ENCODE peak calls at places on chromosomes 6 and 20, in seven cellular contexts. One of them, this sample, is unnamed.

GRCh38 chr6:69791065-69791471 is 5.7 kb downstream of the LMBRD1 start:
- DNase-seq in breast epithelium: no peak
- DNase-seq in activated CD4-positive, alpha-beta T cell treated with anti-CD3 and anti-CD28 coated beads, Interleukin-2, amount 10 ng/mL, durations not matched to agents 7 days and 5 days: no peak
- DNase-seq in stomach: no peak
- DNase-seq in CD8-positive, alpha-beta T cell: no peak
- DNase-seq in NCI-H146: peak
- DNase-seq in lower lobe of right lung: no peak
- DNase-seq in this sample: no peak

GRCh38 chr20:59030911-59031310 is 1.2 kb downstream of the ATP5F1E start:
- DNase-seq in breast epithelium: no peak
- DNase-seq in activated CD4-positive, alpha-beta T cell treated with anti-CD3 and anti-CD28 coated beads, Interleukin-2, amount 10 ng/mL, durations not matched to agents 7 days and 5 days: no peak
- DNase-seq in stomach: no peak
- DNase-seq in CD8-positive, alpha-beta T cell: no peak
- DNase-seq in NCI-H146: no peak
- DNase-seq in lower lobe of right lung: no peak
- DNase-seq in this sample: no peak

GRCh38 chr6:75504902-75505233 is 11.3 kb upstream of the FILIP1 start:
- DNase-seq in breast epithelium: no peak
- DNase-seq in activated CD4-positive, alpha-beta T cell treated with anti-CD3 and anti-CD28 coated beads, Interleukin-2, amount 10 ng/mL, durations not matched to agents 7 days and 5 days: no peak
- DNase-seq in stomach: no peak
- DNase-seq in CD8-positive, alpha-beta T cell: no peak
- DNase-seq in NCI-H146: no peak
- DNase-seq in lower lobe of right lung: no peak
- DNase-seq in this sample: no peak

GRCh38 chr6:40410792-40411191 is 176.4 kb downstream of the LRFN2 start:
- DNase-seq in breast epithelium: no peak
- DNase-seq in activated CD4-positive, alpha-beta T cell treated with anti-CD3 and anti-CD28 coated beads, Interleukin-2, amount 10 ng/mL, durations not matched to agents 7 days and 5 days: no peak
- DNase-seq in stomach: no peak
- DNase-seq in CD8-positive, alpha-beta T cell: no peak
- DNase-seq in NCI-H146: no peak
- DNase-seq in lower lobe of right lung: no peak
- DNase-seq in this sample: no peak

GRCh38 chr20:57053067-57053466 is 213.4 kb downstream of the BMP7 start:
- DNase-seq in breast epithelium: no peak
- DNase-seq in activated CD4-positive, alpha-beta T cell treated with anti-CD3 and anti-CD28 coated beads, Interleukin-2, amount 10 ng/mL, durations not matched to agents 7 days and 5 days: no peak
- DNase-seq in stomach: no peak
- DNase-seq in CD8-positive, alpha-beta T cell: no peak
- DNase-seq in NCI-H146: no peak
- DNase-seq in lower lobe of right lung: no peak
- DNase-seq in this sample: no peak

GRCh38 chr20:34891166-34892062 is 15.0 kb downstream of the ACSS2 start:
- DNase-seq in breast epithelium: no peak
- DNase-seq in activated CD4-positive, alpha-beta T cell treated with anti-CD3 and anti-CD28 coated beads, Interleukin-2, amount 10 ng/mL, durations not matched to agents 7 days and 5 days: peak
- DNase-seq in stomach: no peak
- DNase-seq in CD8-positive, alpha-beta T cell: no peak
- DNase-seq in NCI-H146: no peak
- DNase-seq in lower lobe of right lung: no peak
- DNase-seq in this sample: no peak

GRCh38 chr20:62419759-62420158 is 7.6 kb downstream of the RBBP8NL start:
- DNase-seq in breast epithelium: no peak
- DNase-seq in activated CD4-positive, alpha-beta T cell treated with anti-CD3 and anti-CD28 coated beads, Interleukin-2, amount 10 ng/mL, durations not matched to agents 7 days and 5 days: no peak
- DNase-seq in stomach: no peak
- DNase-seq in CD8-positive, alpha-beta T cell: no peak
- DNase-seq in NCI-H146: no peak
- DNase-seq in lower lobe of right lung: no peak
- DNase-seq in this sample: no peak

GRCh38 chr6:2733324-2733723 is 17.4 kb downstream of the MYLK4 start:
- DNase-seq in breast epithelium: no peak
- DNase-seq in activated CD4-positive, alpha-beta T cell treated with anti-CD3 and anti-CD28 coated beads, Interleukin-2, amount 10 ng/mL, durations not matched to agents 7 days and 5 days: peak
- DNase-seq in stomach: peak
- DNase-seq in CD8-positive, alpha-beta T cell: peak
- DNase-seq in NCI-H146: no peak
- DNase-seq in lower lobe of right lung: peak
- DNase-seq in this sample: no peak

GRCh38 chr20:58271596-58272460 is 37.7 kb upstream of the RAB22A start:
- DNase-seq in breast epithelium: no peak
- DNase-seq in activated CD4-positive, alpha-beta T cell treated with anti-CD3 and anti-CD28 coated beads, Interleukin-2, amount 10 ng/mL, durations not matched to agents 7 days and 5 days: no peak
- DNase-seq in stomach: no peak
- DNase-seq in CD8-positive, alpha-beta T cell: no peak
- DNase-seq in NCI-H146: no peak
- DNase-seq in lower lobe of right lung: no peak
- DNase-seq in this sample: no peak

GRCh38 chr6:49202923-49203322 is 260.1 kb downstream of the MMUT start:
- DNase-seq in breast epithelium: no peak
- DNase-seq in activated CD4-positive, alpha-beta T cell treated with anti-CD3 and anti-CD28 coated beads, Interleukin-2, amount 10 ng/mL, durations not matched to agents 7 days and 5 days: no peak
- DNase-seq in stomach: no peak
- DNase-seq in CD8-positive, alpha-beta T cell: no peak
- DNase-seq in NCI-H146: no peak
- DNase-seq in lower lobe of right lung: no peak
- DNase-seq in this sample: no peak

GRCh38 chr6:48962041-48962440 is 501.0 kb downstream of the MMUT start:
- DNase-seq in breast epithelium: no peak
- DNase-seq in activated CD4-positive, alpha-beta T cell treated with anti-CD3 and anti-CD28 coated beads, Interleukin-2, amount 10 ng/mL, durations not matched to agents 7 days and 5 days: no peak
- DNase-seq in stomach: no peak
- DNase-seq in CD8-positive, alpha-beta T cell: no peak
- DNase-seq in NCI-H146: peak
- DNase-seq in lower lobe of right lung: no peak
- DNase-seq in this sample: no peak

GRCh38 chr6:157405986-157406385 is 25.0 kb downstream of the ZDHHC14 start:
- DNase-seq in breast epithelium: no peak
- DNase-seq in activated CD4-positive, alpha-beta T cell treated with anti-CD3 and anti-CD28 coated beads, Interleukin-2, amount 10 ng/mL, durations not matched to agents 7 days and 5 days: no peak
- DNase-seq in stomach: no peak
- DNase-seq in CD8-positive, alpha-beta T cell: no peak
- DNase-seq in NCI-H146: no peak
- DNase-seq in lower lobe of right lung: no peak
- DNase-seq in this sample: no peak

GRCh38 chr6:146914563-146915483 is 289.4 kb upstream of the STXBP5 start:
- DNase-seq in breast epithelium: peak
- DNase-seq in activated CD4-positive, alpha-beta T cell treated with anti-CD3 and anti-CD28 coated beads, Interleukin-2, amount 10 ng/mL, durations not matched to agents 7 days and 5 days: no peak
- DNase-seq in stomach: no peak
- DNase-seq in CD8-positive, alpha-beta T cell: no peak
- DNase-seq in NCI-H146: no peak
- DNase-seq in lower lobe of right lung: no peak
- DNase-seq in this sample: no peak

GRCh38 chr20:44465001-44465560 is 10.6 kb upstream of the TTPAL start:
- DNase-seq in breast epithelium: no peak
- DNase-seq in activated CD4-positive, alpha-beta T cell treated with anti-CD3 and anti-CD28 coated beads, Interleukin-2, amount 10 ng/mL, durations not matched to agents 7 days and 5 days: no peak
- DNase-seq in stomach: peak
- DNase-seq in CD8-positive, alpha-beta T cell: no peak
- DNase-seq in NCI-H146: no peak
- DNase-seq in lower lobe of right lung: no peak
- DNase-seq in this sample: no peak

GRCh38 chr6:151239603-151240035 is at the start of gene AKAP12:
- DNase-seq in breast epithelium: no peak
- DNase-seq in activated CD4-positive, alpha-beta T cell treated with anti-CD3 and anti-CD28 coated beads, Interleukin-2, amount 10 ng/mL, durations not matched to agents 7 days and 5 days: no peak
- DNase-seq in stomach: no peak
- DNase-seq in CD8-positive, alpha-beta T cell: no peak
- DNase-seq in NCI-H146: peak
- DNase-seq in lower lobe of right lung: no peak
- DNase-seq in this sample: peak

GRCh38 chr6:125058562-125058961 is 95.0 kb upstream of the TPD52L1 start:
- DNase-seq in breast epithelium: no peak
- DNase-seq in activated CD4-positive, alpha-beta T cell treated with anti-CD3 and anti-CD28 coated beads, Interleukin-2, amount 10 ng/mL, durations not matched to agents 7 days and 5 days: no peak
- DNase-seq in stomach: no peak
- DNase-seq in CD8-positive, alpha-beta T cell: no peak
- DNase-seq in NCI-H146: no peak
- DNase-seq in lower lobe of right lung: no peak
- DNase-seq in this sample: no peak

GRCh38 chr20:37786043-37786442 is 92.2 kb downstream of the CTNNBL1 start:
- DNase-seq in breast epithelium: no peak
- DNase-seq in activated CD4-positive, alpha-beta T cell treated with anti-CD3 and anti-CD28 coated beads, Interleukin-2, amount 10 ng/mL, durations not matched to agents 7 days and 5 days: no peak
- DNase-seq in stomach: no peak
- DNase-seq in CD8-positive, alpha-beta T cell: no peak
- DNase-seq in NCI-H146: no peak
- DNase-seq in lower lobe of right lung: no peak
- DNase-seq in this sample: no peak

GRCh38 chr6:148329568-148330299 is 12.9 kb upstream of the SASH1 start:
- DNase-seq in breast epithelium: no peak
- DNase-seq in activated CD4-positive, alpha-beta T cell treated with anti-CD3 and anti-CD28 coated beads, Interleukin-2, amount 10 ng/mL, durations not matched to agents 7 days and 5 days: no peak
- DNase-seq in stomach: no peak
- DNase-seq in CD8-positive, alpha-beta T cell: no peak
- DNase-seq in NCI-H146: no peak
- DNase-seq in lower lobe of right lung: no peak
- DNase-seq in this sample: no peak

GRCh38 chr6:73774311-73774766 is 78.3 kb downstream of the CD109 start:
- DNase-seq in breast epithelium: no peak
- DNase-seq in activated CD4-positive, alpha-beta T cell treated with anti-CD3 and anti-CD28 coated beads, Interleukin-2, amount 10 ng/mL, durations not matched to agents 7 days and 5 days: no peak
- DNase-seq in stomach: no peak
- DNase-seq in CD8-positive, alpha-beta T cell: no peak
- DNase-seq in NCI-H146: no peak
- DNase-seq in lower lobe of right lung: no peak
- DNase-seq in this sample: no peak

GRCh38 chr20:33684533-33685327 is 1.5 kb downstream of the E2F1 start:
- DNase-seq in breast epithelium: no peak
- DNase-seq in activated CD4-positive, alpha-beta T cell treated with anti-CD3 and anti-CD28 coated beads, Interleukin-2, amount 10 ng/mL, durations not matched to agents 7 days and 5 days: no peak
- DNase-seq in stomach: no peak
- DNase-seq in CD8-positive, alpha-beta T cell: no peak
- DNase-seq in NCI-H146: peak
- DNase-seq in lower lobe of right lung: no peak
- DNase-seq in this sample: no peak

GRCh38 chr20:2799688-2800589 is 488 bp downstream of the CPXM1 start:
- DNase-seq in breast epithelium: no peak
- DNase-seq in activated CD4-positive, alpha-beta T cell treated with anti-CD3 and anti-CD28 coated beads, Interleukin-2, amount 10 ng/mL, durations not matched to agents 7 days and 5 days: no peak
- DNase-seq in stomach: no peak
- DNase-seq in CD8-positive, alpha-beta T cell: no peak
- DNase-seq in NCI-H146: peak
- DNase-seq in lower lobe of right lung: no peak
- DNase-seq in this sample: no peak

GRCh38 chr20:17655286-17655651 is 26.8 kb downstream of the RRBP1 start:
- DNase-seq in breast epithelium: no peak
- DNase-seq in activated CD4-positive, alpha-beta T cell treated with anti-CD3 and anti-CD28 coated beads, Interleukin-2, amount 10 ng/mL, durations not matched to agents 7 days and 5 days: no peak
- DNase-seq in stomach: no peak
- DNase-seq in CD8-positive, alpha-beta T cell: no peak
- DNase-seq in NCI-H146: no peak
- DNase-seq in lower lobe of right lung: no peak
- DNase-seq in this sample: no peak

GRCh38 chr6:64683682-64684081 is 1023.3 kb downstream of the EYS start:
- DNase-seq in breast epithelium: no peak
- DNase-seq in activated CD4-positive, alpha-beta T cell treated with anti-CD3 and anti-CD28 coated beads, Interleukin-2, amount 10 ng/mL, durations not matched to agents 7 days and 5 days: no peak
- DNase-seq in stomach: peak
- DNase-seq in CD8-positive, alpha-beta T cell: no peak
- DNase-seq in NCI-H146: no peak
- DNase-seq in lower lobe of right lung: no peak
- DNase-seq in this sample: no peak

GRCh38 chr6:3323696-3324261 is 65.0 kb downstream of the PSMG4 start:
- DNase-seq in breast epithelium: no peak
- DNase-seq in activated CD4-positive, alpha-beta T cell treated with anti-CD3 and anti-CD28 coated beads, Interleukin-2, amount 10 ng/mL, durations not matched to agents 7 days and 5 days: no peak
- DNase-seq in stomach: no peak
- DNase-seq in CD8-positive, alpha-beta T cell: no peak
- DNase-seq in NCI-H146: no peak
- DNase-seq in lower lobe of right lung: no peak
- DNase-seq in this sample: no peak

GRCh38 chr6:3882865-3883264 is 33.7 kb downstream of the FAM50B start:
- DNase-seq in breast epithelium: no peak
- DNase-seq in activated CD4-positive, alpha-beta T cell treated with anti-CD3 and anti-CD28 coated beads, Interleukin-2, amount 10 ng/mL, durations not matched to agents 7 days and 5 days: no peak
- DNase-seq in stomach: no peak
- DNase-seq in CD8-positive, alpha-beta T cell: no peak
- DNase-seq in NCI-H146: no peak
- DNase-seq in lower lobe of right lung: no peak
- DNase-seq in this sample: no peak

GRCh38 chr6:36197739-36198221 is 1.2 kb downstream of the BRPF3 start:
- DNase-seq in breast epithelium: peak
- DNase-seq in activated CD4-positive, alpha-beta T cell treated with anti-CD3 and anti-CD28 coated beads, Interleukin-2, amount 10 ng/mL, durations not matched to agents 7 days and 5 days: no peak
- DNase-seq in stomach: no peak
- DNase-seq in CD8-positive, alpha-beta T cell: no peak
- DNase-seq in NCI-H146: no peak
- DNase-seq in lower lobe of right lung: no peak
- DNase-seq in this sample: peak

GRCh38 chr6:85385636-85386315 is 64.1 kb upstream of the NT5E start:
- DNase-seq in breast epithelium: no peak
- DNase-seq in activated CD4-positive, alpha-beta T cell treated with anti-CD3 and anti-CD28 coated beads, Interleukin-2, amount 10 ng/mL, durations not matched to agents 7 days and 5 days: no peak
- DNase-seq in stomach: no peak
- DNase-seq in CD8-positive, alpha-beta T cell: no peak
- DNase-seq in NCI-H146: no peak
- DNase-seq in lower lobe of right lung: no peak
- DNase-seq in this sample: no peak

GRCh38 chr6:48109902-48110301 is 1.1 kb downstream of the PTCHD4 start:
- DNase-seq in breast epithelium: no peak
- DNase-seq in activated CD4-positive, alpha-beta T cell treated with anti-CD3 and anti-CD28 coated beads, Interleukin-2, amount 10 ng/mL, durations not matched to agents 7 days and 5 days: no peak
- DNase-seq in stomach: no peak
- DNase-seq in CD8-positive, alpha-beta T cell: no peak
- DNase-seq in NCI-H146: peak
- DNase-seq in lower lobe of right lung: no peak
- DNase-seq in this sample: no peak

GRCh38 chr6:111057074-111057752 is 30.1 kb upstream of the SLC16A10 start:
- DNase-seq in breast epithelium: no peak
- DNase-seq in activated CD4-positive, alpha-beta T cell treated with anti-CD3 and anti-CD28 coated beads, Interleukin-2, amount 10 ng/mL, durations not matched to agents 7 days and 5 days: peak
- DNase-seq in stomach: peak
- DNase-seq in CD8-positive, alpha-beta T cell: no peak
- DNase-seq in NCI-H146: peak
- DNase-seq in lower lobe of right lung: no peak
- DNase-seq in this sample: no peak

This sample was measured in C1 segment of cervical spinal cord.